ENCODE peak calls at places on chromosomes 3 and 15, in nine cellular contexts. E, X, B, U, A, P, G, Q and R are unnamed samples.

GRCh38 chr3:113574213-113574612 is 41.9 kb downstream of the SIDT1 start:
- DNase-seq in E (no peak), X (no peak), B (no peak), U (no peak), A (no peak), P (no peak), G (no peak), Q (no peak), R (no peak)

GRCh38 chr15:35302340-35302739 is 217.2 kb upstream of the NANOGP8 start:
- DNase-seq in E (no peak), X (no peak), B (no peak), U (no peak), A (no peak), P (no peak), G (no peak), Q (no peak), R (no peak)

GRCh38 chr3:71195492-71195891 is 388.0 kb downstream of the FOXP1 start:
- DNase-seq in E (peak; percentile 89), X (peak; percentile 59), B (no peak), U (no peak), A (no peak), P (no peak), G (no peak), Q (no peak), R (no peak)

GRCh38 chr3:113531826-113532697 is at the start of gene SIDT1:
- DNase-seq in E (no peak), X (no peak), B (peak; percentile 82), U (no peak), A (peak; percentile 88), P (no peak), G (peak; percentile 79), Q (no peak), R (peak; percentile 78)

GRCh38 chr15:22888120-22888859 is 49.8 kb downstream of the NIPA2 start:
- DNase-seq in E (peak; percentile 97), X (peak; percentile 98), B (no peak), U (peak; percentile 23), A (no peak), P (no peak), G (no peak), Q (no peak), R (no peak)

GRCh38 chr3:169813757-169814517 is 1.2 kb upstream of the LRRC34 start:
- DNase-seq in E (no peak), X (peak; percentile 12), B (peak; percentile 77), U (no peak), A (peak; percentile 98), P (no peak), G (peak; percentile 76), Q (no peak), R (peak; percentile 76)

GRCh38 chr3:117285721-117286120 is 576.1 kb downstream of the TUSC7 start:
- DNase-seq in E (no peak), X (no peak), B (no peak), U (no peak), A (no peak), P (no peak), G (no peak), Q (no peak), R (no peak)

GRCh38 chr15:44735482-44736260 is 657 bp upstream of the TRIM69 start:
- DNase-seq in E (peak; percentile 17), X (no peak), B (no peak), U (no peak), A (no peak), P (no peak), G (peak; percentile 29), Q (peak; percentile 74), R (peak; percentile 23)

GRCh38 chr3:140629351-140630137 is 48.3 kb upstream of the TRIM42 start:
- DNase-seq in E (peak; percentile 87), X (peak; percentile 96), B (no peak), U (peak; percentile 85), A (no peak), P (no peak), G (no peak), Q (no peak), R (no peak)

GRCh38 chr15:100275641-100276040 is 66.1 kb downstream of the ADAMTS17 start:
- DNase-seq in E (no peak), X (no peak), B (no peak), U (no peak), A (no peak), P (no peak), G (no peak), Q (no peak), R (no peak)

GRCh38 chr15:76947454-76947853 is 15.9 kb downstream of the RCN2 start:
- DNase-seq in E (no peak), X (no peak), B (no peak), U (no peak), A (no peak), P (no peak), G (no peak), Q (no peak), R (no peak)

GRCh38 chr15:64810499-64811326 is 14.7 kb downstream of the PIF1 start:
- DNase-seq in E (no peak), X (no peak), B (no peak), U (no peak), A (no peak), P (no peak), G (no peak), Q (no peak), R (no peak)

GRCh38 chr15:86403914-86404583 is 324.4 kb downstream of the AGBL1 start:
- DNase-seq in E (no peak), X (no peak), B (no peak), U (no peak), A (no peak), P (no peak), G (no peak), Q (no peak), R (no peak)

GRCh38 chr3:17638351-17638750 is 104.1 kb downstream of the TBC1D5 start:
- DNase-seq in E (peak; percentile 60), X (peak; percentile 62), B (no peak), U (no peak), A (no peak), P (no peak), G (no peak), Q (no peak), R (no peak)

GRCh38 chr3:130789678-130790340 is 43.2 kb upstream of the PIK3R4 start:
- DNase-seq in E (no peak), X (no peak), B (no peak), U (no peak), A (no peak), P (no peak), G (no peak), Q (no peak), R (no peak)

GRCh38 chr3:35633332-35634124 is 5.8 kb upstream of the ARPP21 start:
- DNase-seq in E (no peak), X (no peak), B (no peak), U (no peak), A (no peak), P (no peak), G (no peak), Q (no peak), R (no peak)

DNA sequence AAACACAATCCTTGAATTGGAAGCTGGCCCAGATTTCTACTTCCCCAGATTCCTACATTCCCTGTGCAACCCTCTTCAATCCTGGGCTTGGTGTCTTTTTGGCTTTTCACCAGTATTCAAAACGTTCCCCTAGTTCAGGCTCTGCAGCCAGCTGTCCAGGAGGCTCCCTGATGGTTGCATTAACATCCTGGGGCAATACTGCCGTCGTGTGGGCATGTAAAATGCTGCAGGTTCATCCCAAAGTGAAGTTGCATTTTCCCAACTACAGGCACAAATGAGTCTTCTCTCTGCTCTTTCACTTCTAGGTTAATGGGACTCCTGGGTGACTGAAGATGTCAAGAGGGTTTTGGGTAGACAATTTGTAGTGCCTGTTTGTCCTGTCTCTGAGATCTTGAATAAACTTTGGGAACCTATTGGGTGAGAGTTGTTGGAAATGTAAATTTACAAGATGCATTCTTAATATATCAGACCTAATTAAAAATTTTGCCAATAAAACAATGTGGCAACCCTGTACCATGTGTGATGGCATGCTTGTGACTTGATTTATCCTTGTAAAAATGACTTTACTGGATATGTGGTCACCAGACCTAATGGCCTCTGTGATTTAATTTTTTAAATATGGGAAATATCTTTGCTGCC is 28.6 kb downstream of the SOX14 start:
- DNase-seq in E (peak; percentile 22), X (peak; percentile 37), B (no peak), U (no peak), A (peak; percentile 66), P (peak; percentile 57), G (peak; percentile 18), Q (no peak), R (no peak)
- TF ChIP-seq CTCF in E (peak; percentile 62), X (peak; percentile 69), B (no peak), U (peak; percentile 75), A (peak; percentile 84), P (peak; percentile 60), G (peak; percentile 45), Q (peak; percentile 26), R (peak; percentile 77)

GRCh38 chr15:59116141-59116540 is 11.2 kb downstream of the CCNB2 start:
- DNase-seq in E (no peak), X (peak; percentile 32), B (no peak), U (no peak), A (no peak), P (no peak), G (no peak), Q (no peak), R (no peak)
- TF ChIP-seq CTCF in E (no peak), X (no peak), B (no peak), U (no peak), A (no peak), P (no peak), G (no peak), Q (no peak), R (no peak)

GRCh38 chr3:101998256-101998926 is 149.1 kb downstream of the NFKBIZ start:
- DNase-seq in E (no peak), X (peak; percentile 41), B (no peak), U (no peak), A (no peak), P (no peak), G (no peak), Q (no peak), R (no peak)
- TF ChIP-seq CTCF in E (no peak), X (no peak), B (no peak), U (no peak), A (no peak), P (no peak), G (no peak), Q (no peak), R (no peak)

DNA sequence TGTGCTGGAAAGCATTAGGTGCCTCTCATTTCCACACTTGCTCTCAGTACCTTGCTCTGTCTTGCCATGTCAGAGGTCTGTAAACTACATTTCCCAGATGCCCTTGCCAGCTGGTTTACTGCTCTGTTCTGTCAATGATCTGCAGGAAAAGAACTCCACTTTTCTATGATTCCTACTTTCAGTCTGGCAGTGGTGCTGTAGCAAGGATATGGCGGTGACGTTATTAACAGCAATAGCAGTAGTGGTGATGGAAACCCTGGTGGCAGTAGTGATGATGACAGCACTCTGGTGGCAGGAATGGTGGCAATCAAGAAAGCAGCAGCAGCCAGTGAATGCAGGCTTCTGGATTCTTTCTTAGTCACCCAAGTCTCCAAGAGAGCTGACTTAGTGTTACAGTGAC is 665.2 kb downstream of the DIPK2A start:
- DNase-seq in E (no peak), X (no peak), B (no peak), U (no peak), A (no peak), P (peak; percentile 18), G (no peak), Q (no peak), R (no peak)
- TF ChIP-seq CTCF in E (no peak), X (no peak), B (no peak), U (no peak), A (no peak), P (no peak), G (no peak), Q (no peak), R (no peak)

GRCh38 chr3:36707623-36708409 is 56.5 kb downstream of the DCLK3 start:
- DNase-seq in E (peak; percentile 47), X (peak; percentile 65), B (no peak), U (peak; percentile 67), A (peak; percentile 16), P (no peak), G (no peak), Q (no peak), R (no peak)
- TF ChIP-seq CTCF in E (no peak), X (peak; percentile 19), B (no peak), U (peak; percentile 41), A (peak; percentile 22), P (peak; percentile 33), G (no peak), Q (no peak), R (no peak)